ENCODE peak calls at places on chromosomes 12 and 14, in four cellular contexts. M is stomach, N is neural crest cell, Q is ovary. W is an unnamed sample.

GRCh38 chr14:76777721-76778120 is 16.5 kb downstream of the VASH1 start:
- DNase-seq in N (no peak), M (no peak), Q (no peak), W (no peak)

GRCh38 chr12:114703060-114703493 is 19.1 kb upstream of the TBX3 start:
- DNase-seq in M (no peak), N (no peak), Q (no peak), W (no peak)

GRCh38 chr12:77122236-77122635 is 56.9 kb upstream of the E2F7 start:
- DNase-seq in N (no peak), Q (no peak), M (no peak), W (no peak)

GRCh38 chr14:20757963-20758362 is 10.2 kb upstream of the EDDM3B start:
- DNase-seq in M (no peak), Q (no peak), N (no peak), W (no peak)

GRCh38 chr12:43238281-43238680 is 313.7 kb downstream of the ADAMTS20 start:
- DNase-seq in Q (no peak), M (no peak), N (no peak), W (no peak)

GRCh38 chr14:79631276-79631675 is 580.0 kb downstream of the DIO2 start:
- DNase-seq in M (no peak), Q (no peak), N (no peak), W (no peak)

GRCh38 chr12:82326905-82327503 is 31.2 kb downstream of the CCDC59 start:
- DNase-seq in N (no peak), M (no peak), Q (no peak), W (no peak)

GRCh38 chr12:112168561-112168971 is 43.2 kb downstream of the TRAFD1 start:
- DNase-seq in N (no peak), M (no peak), Q (no peak), W (no peak)

GRCh38 chr12:64700532-64700931 is 58.7 kb downstream of the GNS start:
- DNase-seq in M (no peak), N (no peak), Q (no peak), W (no peak)

GRCh38 chr12:28191018-28191595 is 851 bp downstream of the CCDC91 start:
- DNase-seq in M (no peak), N (no peak), Q (peak), W (no peak)

GRCh38 chr14:49461529-49462401 is 124.4 kb downstream of the RPS29 start:
- DNase-seq in M (peak), Q (no peak), N (peak), W (no peak)

GRCh38 chr12:10304161-10304574 is 3.5 kb upstream of the KLRD1 start:
- DNase-seq in M (no peak), Q (no peak), N (no peak), W (no peak)

DNA sequence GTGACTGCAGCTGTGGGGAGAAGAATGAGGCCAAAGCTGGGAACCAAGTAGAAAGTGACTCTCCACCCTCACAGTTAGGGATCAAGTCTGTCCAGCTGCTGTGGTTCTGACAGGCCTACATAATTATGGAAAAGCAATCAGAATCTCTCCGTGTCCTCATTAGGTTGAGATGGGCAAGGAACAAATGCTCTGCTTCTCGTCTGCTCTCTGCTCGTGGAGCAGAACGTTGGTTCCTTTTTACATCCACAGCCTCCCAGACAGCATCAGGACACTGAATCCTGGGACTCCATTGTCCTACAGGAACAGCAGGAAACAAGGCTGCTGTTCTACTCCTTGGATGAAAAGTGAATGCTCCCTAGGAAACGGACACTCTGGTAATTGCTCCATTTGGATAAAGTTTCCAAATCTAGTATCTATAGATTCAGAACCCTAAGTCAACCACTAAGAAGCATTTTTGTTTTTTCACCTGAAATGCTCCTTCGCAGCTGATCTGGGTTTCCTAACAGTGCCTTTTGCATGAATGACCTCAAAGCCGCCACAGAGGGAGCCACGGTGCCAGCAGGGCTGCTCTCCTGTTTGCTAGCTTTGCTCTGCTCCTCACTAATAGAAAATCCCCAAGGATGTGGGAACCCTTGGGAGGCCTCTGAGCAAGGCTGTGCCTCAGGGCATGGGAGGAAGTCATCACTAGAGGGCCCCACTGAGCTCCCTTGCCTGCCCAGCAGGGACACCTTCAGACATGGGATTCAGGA is 102.0 kb downstream of the EGLN3 start:
- DNase-seq in M (peak), N (peak), Q (peak), W (no peak)
- TF ChIP-seq CTCF in M (no peak), N (peak), Q (no peak), W (peak)

GRCh38 chr14:52043690-52044089 is 25.2 kb downstream of the NID2 start:
- DNase-seq in M (peak), N (peak), Q (peak), W (no peak)
- TF ChIP-seq CTCF in M (no peak), N (peak), Q (peak), W (peak)

GRCh38 chr12:45105996-45106395 is 55.1 kb upstream of the DBX2 start:
- DNase-seq in N (no peak), M (no peak), Q (no peak), W (no peak)
- TF ChIP-seq CTCF in N (no peak), M (no peak), Q (no peak), W (no peak)

DNA sequence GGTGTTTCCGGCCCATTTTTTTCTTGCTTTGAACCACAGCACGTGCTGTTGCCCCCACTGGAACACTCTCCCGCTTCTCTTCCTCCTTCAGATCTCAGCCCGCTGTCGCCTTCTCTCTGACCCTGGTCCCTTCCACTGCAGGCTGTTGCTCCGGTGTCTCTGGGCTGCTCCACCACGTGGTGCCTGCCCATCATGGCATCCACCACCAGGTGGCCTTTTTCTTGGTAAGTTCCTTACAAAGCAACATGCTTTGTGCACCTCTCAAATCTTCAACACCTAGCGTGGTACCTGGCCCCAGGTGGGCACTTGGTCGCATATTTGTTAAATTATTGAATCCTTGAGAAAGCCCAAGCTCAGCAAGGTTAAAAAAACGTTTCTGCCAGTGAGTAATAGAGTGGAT is 19.1 kb downstream of the TUNAR start:
- DNase-seq in N (no peak), Q (no peak), M (peak), W (no peak)
- TF ChIP-seq CTCF in N (peak), Q (no peak), M (no peak), W (peak)

GRCh38 chr14:53962954-53963490 is 6.4 kb upstream of the BMP4 start:
- DNase-seq in N (no peak), M (no peak), Q (no peak), W (no peak)

GRCh38 chr14:53968756-53969155 is 12.1 kb upstream of the BMP4 start:
- DNase-seq in Q (no peak), N (no peak), M (no peak), W (no peak)

GRCh38 chr14:53964249-53964648 is 7.6 kb upstream of the BMP4 start:
- DNase-seq in M (no peak), N (no peak), Q (no peak), W (no peak)

GRCh38 chr14:53967606-53968005 is 11.0 kb upstream of the BMP4 start:
- DNase-seq in M (no peak), Q (no peak), N (no peak), W (no peak)

DNA sequence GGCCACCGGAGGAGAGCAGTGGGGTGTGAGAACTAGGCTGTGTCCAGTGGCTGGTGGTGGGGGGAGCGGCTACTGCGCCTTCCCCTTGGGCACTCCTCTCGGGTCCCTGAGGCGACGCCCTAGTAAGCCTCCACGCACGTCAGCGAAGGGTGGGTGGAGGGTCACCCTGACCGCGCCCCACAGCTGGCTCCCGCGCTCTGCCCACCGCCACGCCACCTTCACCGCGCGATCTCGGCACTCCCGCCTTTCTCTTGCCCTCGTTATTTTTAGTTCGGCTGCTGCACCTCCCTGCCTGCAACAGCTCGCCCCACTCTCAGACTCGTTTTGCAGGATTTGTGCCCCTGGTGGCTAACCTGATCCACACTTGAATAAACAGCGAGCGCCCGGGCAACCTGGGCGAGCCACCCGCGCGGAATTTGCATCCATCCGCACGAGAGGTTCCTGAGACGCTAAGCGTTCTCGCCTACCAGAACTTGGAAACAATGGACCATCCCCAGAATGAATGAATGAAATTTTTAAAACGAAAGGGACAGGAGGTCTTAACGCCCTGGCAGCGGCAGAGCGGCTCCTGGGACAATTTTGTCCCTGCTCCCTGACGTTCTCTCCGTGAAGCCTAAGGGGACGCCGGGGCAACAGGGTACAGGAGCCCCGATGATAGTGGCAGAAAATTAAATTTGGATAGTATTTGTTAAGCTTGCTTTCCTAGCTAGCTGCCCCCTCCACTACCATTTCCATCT is 7.0 kb upstream of the BMP4 start:
- DNase-seq in N (no peak), M (peak), Q (peak), W (peak)
- TF ChIP-seq CTCF in N (peak), M (no peak), Q (no peak), W (peak)

GRCh38 chr12:33423706-33424105 is 15.9 kb downstream of the SYT10 start:
- DNase-seq in N (no peak), Q (no peak), M (no peak), W (no peak)
- TF ChIP-seq CTCF in N (no peak), Q (no peak), M (no peak), W (no peak)

GRCh38 chr14:50530358-50530757 is 2.0 kb downstream of the MAP4K5 start:
- DNase-seq in M (no peak), N (no peak), Q (no peak), W (no peak)

GRCh38 chr14:50533314-50533705 is 941 bp upstream of the MAP4K5 start:
- DNase-seq in Q (no peak), M (no peak), N (no peak), W (no peak)

GRCh38 chr14:50532502-50533313 is at the start of gene MAP4K5:
- DNase-seq in Q (peak), M (peak), N (peak), W (peak)

GRCh38 chr14:50530794-50531193 is 1.6 kb downstream of the MAP4K5 start:
- DNase-seq in N (no peak), Q (no peak), M (no peak), W (no peak)

DNA sequence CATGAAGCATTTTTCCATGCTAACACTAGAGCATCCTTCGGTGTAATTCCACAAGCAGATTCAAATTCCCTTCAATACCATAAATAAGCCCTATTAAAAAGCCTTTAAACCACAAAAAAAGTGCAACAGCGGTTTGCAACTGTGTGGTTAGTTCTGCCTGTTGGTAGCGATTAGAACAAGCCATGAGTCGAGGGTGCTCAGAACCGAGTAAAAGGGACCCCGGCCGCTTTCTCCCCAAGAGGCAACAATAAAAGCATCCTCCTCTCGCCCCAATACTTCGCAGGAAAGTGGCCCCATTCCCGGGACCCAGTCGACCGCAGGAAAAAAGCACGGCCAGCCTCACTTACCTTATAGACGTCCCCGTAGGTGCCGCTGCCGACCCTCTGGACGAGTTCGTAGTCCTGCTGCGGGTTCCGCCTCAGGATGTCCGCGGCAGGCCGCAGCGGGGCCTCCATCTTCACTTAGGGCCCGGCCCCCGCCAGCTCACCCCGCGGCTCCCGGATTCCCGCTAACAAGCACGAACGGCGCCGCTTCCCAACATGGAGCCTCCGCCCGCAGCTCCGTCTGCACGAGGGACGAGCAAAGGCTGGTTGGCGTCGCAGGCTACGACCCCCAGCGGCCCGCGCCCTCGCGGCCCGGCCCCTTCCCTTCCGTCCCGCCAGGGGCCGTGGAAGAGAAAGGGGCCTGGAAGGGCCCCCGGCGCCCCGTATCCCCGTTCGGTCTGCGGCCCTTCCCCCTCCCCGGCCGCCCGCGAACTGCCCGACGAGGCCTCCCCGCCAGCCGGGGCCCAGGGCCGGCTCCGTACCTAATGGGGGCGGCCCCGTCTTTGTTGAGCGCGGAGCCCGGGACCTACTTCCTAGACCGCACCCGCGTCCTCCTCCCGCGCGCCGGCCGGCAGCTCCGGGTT is 521 bp downstream of the MAP4K5 start:
- DNase-seq in N (peak), M (peak), Q (peak), W (no peak)
- TF ChIP-seq CTCF in N (no peak), M (no peak), Q (no peak), W (no peak)

GRCh38 chr12:128969480-128970055 is 116.3 kb downstream of the GLT1D1 start:
- DNase-seq in Q (no peak), M (peak), N (peak), W (no peak)
- TF ChIP-seq CTCF in Q (no peak), M (no peak), N (peak), W (peak)

DNA sequence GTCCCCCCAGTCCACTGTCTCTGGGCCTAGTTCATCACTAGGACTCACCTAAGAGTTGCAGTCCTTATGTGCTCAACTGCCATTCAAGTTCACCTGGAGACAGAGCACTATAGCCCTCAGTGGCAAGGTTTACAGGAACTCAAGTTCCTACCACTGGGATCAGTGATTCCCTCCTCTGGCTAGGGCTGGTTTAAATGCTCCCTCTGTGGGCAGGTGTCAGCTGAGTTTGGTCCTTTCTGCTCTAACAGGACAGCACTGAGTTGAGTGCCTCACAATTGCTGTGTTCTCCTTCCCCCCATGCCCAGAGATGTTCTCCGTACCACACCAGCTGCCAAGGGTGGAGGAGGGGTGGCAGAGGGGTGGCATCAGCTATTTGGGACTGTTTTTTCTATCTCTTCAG is 20.8 kb upstream of the SAV1 start:
- DNase-seq in Q (no peak), N (no peak), M (no peak), W (no peak)
- TF ChIP-seq CTCF in Q (no peak), N (no peak), M (no peak), W (no peak)